ENCODE peak calls at places on chromosomes 12 and 14, in five cellular contexts. Z, T, V, N and M are unnamed samples.

GRCh38 chr12:79911889-79912656 is 22.8 kb downstream of the PPP1R12A start:
- DNase-seq in Z (peak; percentile 35), T (no peak), V (no peak), N (no peak), M (no peak)

GRCh38 chr14:99412122-99413061 is 68.3 kb downstream of the SETD3 start:
- DNase-seq in Z (no peak), T (no peak), V (no peak), N (no peak), M (no peak)

GRCh38 chr12:124684971-124685688 is 117.7 kb upstream of the NCOR2 start:
- DNase-seq in Z (peak; percentile 72), T (peak; percentile 78), V (no peak), N (peak; percentile 80), M (no peak)

GRCh38 chr12:10069099-10069498 is 29.7 kb downstream of the CLEC1A start:
- DNase-seq in Z (no peak), T (peak; percentile 35), V (no peak), N (peak; percentile 51), M (peak; percentile 1)

GRCh38 chr12:91053951-91054715 is 3.7 kb downstream of the KERA start:
- DNase-seq in Z (peak; percentile 35), T (peak; percentile 60), V (no peak), N (no peak), M (no peak)

GRCh38 chr12:80509781-80510556 is 65.9 kb downstream of the PTPRQ start:
- DNase-seq in Z (peak; percentile 55), T (no peak), V (no peak), N (no peak), M (no peak)

GRCh38 chr14:62126885-62127478 is 364.8 kb downstream of the SNAPC1 start:
- DNase-seq in Z (peak; percentile 85), T (no peak), V (no peak), N (peak; percentile 83), M (peak; percentile 69)

GRCh38 chr12:115313929-115314328 is 630.0 kb upstream of the TBX3 start:
- DNase-seq in Z (peak; percentile 97), T (no peak), V (no peak), N (no peak), M (no peak)

GRCh38 chr14:68135028-68135427 is 315.4 kb downstream of the RAD51B start:
- DNase-seq in Z (no peak), T (no peak), V (no peak), N (no peak), M (no peak)

GRCh38 chr14:65949711-65950516 is 536.3 kb upstream of the CCDC196 start:
- DNase-seq in Z (peak; percentile 44), T (peak; percentile 24), V (no peak), N (no peak), M (peak; percentile 25)